ENCODE peak calls at places on chromosome 17, in nine cellular contexts. S, U, C, R, B, Y, F, Z and W are unnamed samples.
A peak's percentile ranks its signal among the peaks of the same experiment; 100 is the strongest.

GRCh38 chr17:57294075-57294474 is 37.8 kb downstream of the MSI2 start:
- DNase-seq in F (no peak), S (no peak), Y (no peak), R (no peak), C (no peak), Z (no peak), U (no peak), B (peak; percentile 88), W (no peak)

GRCh38 chr17:2203818-2204217 is 99.8 kb downstream of the SMG6 start:
- DNase-seq in Z (no peak), B (no peak), C (no peak), Y (no peak), R (no peak), S (no peak), U (no peak), F (no peak), W (no peak)

GRCh38 chr17:56897646-56898424 is 16.0 kb downstream of the TRIM25 start:
- DNase-seq in B (no peak), U (no peak), S (no peak), Y (no peak), Z (no peak), F (no peak), R (no peak), C (no peak), W (no peak)

GRCh38 chr17:62827722-62828498 is 19.8 kb upstream of the MARCHF10 start:
- DNase-seq in Z (peak; percentile 24), F (peak; percentile 28), U (peak; percentile 21), R (no peak), Y (no peak), S (no peak), C (no peak), B (no peak), W (no peak)

GRCh38 chr17:79306688-79307323 is 232.2 kb downstream of the ENGASE start:
- DNase-seq in U (no peak), C (no peak), Z (no peak), S (no peak), B (no peak), F (no peak), Y (no peak), R (no peak), W (no peak)

GRCh38 chr17:49707246-49707607 is 537 bp downstream of the SLC35B1 start:
- DNase-seq in Y (no peak), S (no peak), R (peak; percentile 13), F (peak; percentile 14), B (no peak), U (peak; percentile 51), C (no peak), Z (peak; percentile 20), W (no peak)

GRCh38 chr17:73304971-73305786 is 6.6 kb downstream of the CDC42EP4 start:
- DNase-seq in C (peak; percentile 55), F (peak; percentile 86), B (peak; percentile 36), S (peak; percentile 92), U (peak; percentile 35), R (no peak), Z (peak; percentile 47), Y (peak; percentile 73), W (peak; percentile 59)

GRCh38 chr17:67289174-67289876 is 44.3 kb upstream of the HELZ start:
- DNase-seq in U (no peak), S (no peak), C (no peak), R (no peak), Z (peak; percentile 58), Y (no peak), B (peak; percentile 8), F (peak; percentile 69), W (no peak)

GRCh38 chr17:79091373-79091670 is 16.7 kb downstream of the ENGASE start:
- DNase-seq in Y (no peak), Z (no peak), C (no peak), B (no peak), U (no peak), R (no peak), F (no peak), S (no peak), W (no peak)

GRCh38 chr17:61412860-61413653 is 13.4 kb downstream of the TBX2 start:
- DNase-seq in F (no peak), Y (peak; percentile 26), C (no peak), S (no peak), R (no peak), Z (peak; percentile 62), U (peak; percentile 60), B (no peak), W (no peak)